ENCODE peak calls at places on chromosome 10, in six cellular contexts. B, P, R, E, Z and S are unnamed samples.

GRCh38 chr10:98528166-98528784 is 81.5 kb upstream of the HPS1 start:
- DNase-seq in Z (no peak), E (peak; percentile 65), P (peak; percentile 0), B (no peak), R (no peak), S (no peak)

GRCh38 chr10:121490906-121491519 is 107.2 kb downstream of the FGFR2 start:
- DNase-seq in P (no peak), B (no peak), R (no peak), E (no peak), Z (no peak), S (no peak)

GRCh38 chr10:102814873-102815661 is 22.1 kb downstream of the CYP17A1 start:
- DNase-seq in P (peak; percentile 68), E (peak; percentile 72), Z (peak; percentile 45), R (no peak), B (no peak), S (peak; percentile 29)

GRCh38 chr10:70559861-70560260 is 42.7 kb downstream of the PRF1 start:
- DNase-seq in Z (no peak), P (no peak), B (no peak), E (no peak), R (no peak), S (no peak)

GRCh38 chr10:113297226-113297625 is 255.6 kb upstream of the HABP2 start:
- DNase-seq in R (no peak), Z (no peak), E (peak; percentile 50), P (peak; percentile 14), B (no peak), S (peak; percentile 94)

GRCh38 chr10:101052285-101052684 is 9.5 kb upstream of the KAZALD1 start:
- DNase-seq in E (peak; percentile 48), R (no peak), B (no peak), Z (no peak), P (peak; percentile 80), S (no peak)

GRCh38 chr10:97828721-97829120 is 20.9 kb upstream of the GOLGA7B start:
- DNase-seq in P (no peak), E (no peak), Z (no peak), R (no peak), B (no peak), S (no peak)

GRCh38 chr10:100496567-100496966 is 23.1 kb downstream of the SEC31B start:
- DNase-seq in R (no peak), Z (no peak), P (no peak), E (no peak), B (no peak), S (no peak)

GRCh38 chr10:112446055-112446854 is 459 bp downstream of the ZDHHC6 start:
- DNase-seq in B (no peak), P (peak; percentile 23), Z (no peak), E (peak; percentile 24), R (no peak), S (no peak)

GRCh38 chr10:16717617-16718395 is 99.4 kb downstream of the RSU1 start:
- DNase-seq in B (no peak), P (peak; percentile 76), E (peak; percentile 50), R (no peak), Z (no peak), S (no peak)
- H3K14ac ChIP-seq in B (no peak overlapping the region), P (no peak overlapping the region), E (no peak overlapping the region), R (no peak overlapping the region), Z (no peak overlapping the region), S (no peak overlapping the region)

GRCh38 chr10:66940950-66941349 is 15.1 kb downstream of the LRRTM3 start:
- DNase-seq in B (no peak), Z (no peak), R (no peak), E (no peak), P (no peak), S (no peak)
- H3K14ac ChIP-seq in B (no peak overlapping the region), Z (no peak overlapping the region), R (no peak overlapping the region), E (no peak overlapping the region), P (no peak overlapping the region), S (no peak overlapping the region)

DNA sequence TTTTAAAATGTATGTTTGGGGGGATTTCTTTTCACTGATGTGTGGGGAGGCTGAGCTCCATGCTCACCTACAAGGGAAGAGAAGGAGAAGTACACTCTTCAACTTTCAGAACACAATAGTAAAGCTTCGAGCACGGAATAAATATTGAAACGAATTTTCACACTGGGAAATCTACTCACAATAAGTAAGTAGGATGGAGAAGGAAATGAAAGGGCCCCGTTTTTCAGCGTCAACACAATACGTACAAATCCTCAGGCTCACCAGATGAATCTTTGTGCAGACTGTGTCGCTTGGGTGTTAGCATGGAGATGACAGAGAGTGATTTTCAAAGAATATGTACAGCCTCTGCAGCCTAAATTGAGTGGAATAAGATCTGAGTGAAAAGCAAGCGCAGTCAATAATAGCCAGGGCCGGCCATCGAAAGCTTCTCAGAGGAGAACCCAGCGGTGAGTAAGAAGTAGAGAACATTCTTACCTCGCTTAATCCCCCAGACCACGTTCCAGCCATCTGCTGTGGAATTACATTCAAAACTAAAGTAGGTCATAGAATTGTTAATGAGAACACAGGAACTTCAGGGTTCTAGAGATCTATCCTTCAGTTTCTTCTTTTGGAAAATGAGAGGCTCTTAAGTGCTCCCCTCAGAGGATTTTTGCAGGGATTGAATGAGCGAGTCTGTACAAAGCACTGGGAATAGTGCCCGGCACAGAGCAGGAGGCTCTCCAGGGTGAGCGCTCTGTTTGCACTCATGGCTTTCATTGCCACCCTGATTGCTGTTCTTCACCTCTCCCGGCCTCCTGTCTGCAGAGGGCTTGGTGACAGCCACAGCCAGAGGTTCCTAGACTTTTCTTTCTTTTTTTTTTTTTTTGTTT is 292.8 kb downstream of the SFMBT2 start:
- DNase-seq in R (no peak), E (no peak), P (no peak), Z (no peak), B (no peak), S (no peak)
- H3K14ac ChIP-seq in R (no peak overlapping the region), E (no peak overlapping the region), P (no peak overlapping the region), Z (no peak overlapping the region), B (no peak overlapping the region), S (no peak overlapping the region)

GRCh38 chr10:75451927-75452326 is 20.5 kb downstream of the LRMDA start:
- DNase-seq in Z (no peak), R (no peak), P (no peak), B (no peak), E (no peak), S (no peak)
- H3K14ac ChIP-seq in Z (no peak overlapping the region), R (no peak overlapping the region), P (no peak overlapping the region), B (no peak overlapping the region), E (no peak overlapping the region), S (no peak overlapping the region)

GRCh38 chr10:114779803-114780609 is 41.6 kb upstream of the FHIP2A start:
- DNase-seq in R (no peak), Z (no peak), B (peak; percentile 14), P (peak; percentile 92), E (peak; percentile 82), S (no peak)
- H3K14ac ChIP-seq in R (no peak overlapping the region), Z (no peak overlapping the region), B (no peak overlapping the region), P (peak overlapping the region; percentile 49), E (no peak overlapping the region), S (no peak overlapping the region)

DNA sequence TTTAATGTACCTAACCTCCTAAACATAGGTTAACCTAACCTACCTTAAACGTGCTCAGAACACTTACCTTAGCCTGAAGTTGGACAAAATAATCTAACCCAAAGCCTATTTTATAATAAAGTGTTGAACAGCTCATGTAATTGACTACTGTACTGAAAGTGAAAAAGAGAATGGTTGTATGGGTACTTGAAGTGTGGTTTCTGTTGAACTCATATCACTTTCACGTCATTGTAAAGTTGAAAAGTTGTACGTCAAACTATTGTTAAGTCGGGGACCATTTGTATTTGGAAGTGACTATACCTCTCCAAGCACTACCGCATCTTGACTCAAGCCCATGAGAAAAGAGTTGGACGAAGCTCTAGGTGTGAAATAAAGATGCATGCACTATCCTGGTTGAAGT is 37.9 kb upstream of the ASAH2 start:
- DNase-seq in Z (no peak), P (no peak), E (no peak), B (no peak), R (no peak), S (no peak)
- H3K14ac ChIP-seq in Z (no peak overlapping the region), P (no peak overlapping the region), E (no peak overlapping the region), B (no peak overlapping the region), R (no peak overlapping the region), S (no peak overlapping the region)

DNA sequence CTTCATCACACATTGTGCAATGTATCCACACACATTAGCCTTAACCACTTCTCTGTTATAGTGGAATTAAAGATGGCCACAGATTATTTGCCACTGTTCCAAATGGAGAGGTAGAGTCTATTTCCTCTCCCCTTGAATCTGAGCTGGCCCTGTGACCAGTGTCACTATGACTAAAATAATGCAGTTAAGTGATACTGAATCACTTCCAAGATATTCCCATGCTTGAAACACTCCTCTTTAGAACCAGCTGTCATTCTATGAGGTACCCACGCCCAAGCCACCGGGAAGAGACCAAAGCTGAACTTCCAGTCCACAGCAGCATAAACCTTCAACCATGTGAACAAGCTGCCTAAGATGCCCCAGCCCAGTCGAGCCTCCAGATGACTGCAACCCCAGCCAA is 2.1 kb upstream of the DHX32 start:
- DNase-seq in R (no peak), Z (no peak), P (no peak), B (no peak), E (no peak), S (no peak)
- H3K14ac ChIP-seq in R (no peak overlapping the region), Z (no peak overlapping the region), P (no peak overlapping the region), B (no peak overlapping the region), E (no peak overlapping the region), S (no peak overlapping the region)

GRCh38 chr10:78966844-78967488 is 101.8 kb upstream of the ZMIZ1 start:
- DNase-seq in Z (no peak), P (no peak), R (no peak), B (no peak), E (no peak), S (no peak)
- H3K14ac ChIP-seq in Z (no peak overlapping the region), P (peak overlapping the region; percentile 1), R (peak overlapping the region; percentile 43), B (peak overlapping the region; percentile 58), E (peak overlapping the region; percentile 8), S (no peak overlapping the region)

GRCh38 chr10:72367301-72367970 is 12.7 kb upstream of the DNAJB12 start:
- DNase-seq in B (no peak), R (no peak), P (peak; percentile 42), Z (no peak), E (peak; percentile 18), S (no peak)
- H3K14ac ChIP-seq in B (no peak overlapping the region), R (no peak overlapping the region), P (peak overlapping the region; percentile 65), Z (no peak overlapping the region), E (no peak overlapping the region), S (no peak overlapping the region)